ENCODE peak calls at places on chromosomes 2 and 18, in eight cellular contexts. K is fibroblast of pulmonary artery, Q is endodermal cell, U is cardiac fibroblast, T is GM12878, L is IMR-90, V is esophagus squamous epithelium, O is fibroblast of mammary gland. X is an unnamed sample.
A peak's percentile ranks its signal among the peaks of the same experiment; 100 is the strongest.

GRCh38 chr2:38601463-38602135 is 1.1 kb downstream of the HNRNPLL start:
- DNase-seq in Q (no peak), V (no peak), L (peak; percentile 39), O (peak; percentile 36), K (peak; percentile 57), T (no peak), U (peak; percentile 47), X (peak; percentile 57)

GRCh38 chr18:61196745-61197144 is 136.5 kb upstream of the CDH20 start:
- DNase-seq in U (no peak), O (no peak), L (no peak), K (no peak), T (no peak), Q (no peak), V (no peak), X (no peak)

GRCh38 chr18:2707559-2708168 is 52.1 kb downstream of the SMCHD1 start:
- DNase-seq in O (no peak), U (no peak), T (no peak), Q (no peak), V (no peak), K (no peak), L (no peak), X (no peak)

GRCh38 chr2:36415623-36416022 is 60.0 kb downstream of the CRIM1 start:
- DNase-seq in O (no peak), Q (no peak), L (no peak), T (no peak), U (no peak), K (no peak), V (no peak), X (no peak)

GRCh38 chr2:20538308-20539132 is 91.6 kb downstream of the RHOB start:
- DNase-seq in K (no peak), L (no peak), V (no peak), U (no peak), Q (peak; percentile 60), O (no peak), T (no peak), X (no peak)

GRCh38 chr2:204643326-204643725 is 98.1 kb downstream of the PARD3B start:
- DNase-seq in Q (no peak), O (peak; percentile 47), L (peak; percentile 71), U (no peak), K (no peak), T (no peak), V (no peak), X (peak; percentile 7)

GRCh38 chr2:12702661-12703121 is 14.0 kb upstream of the TRIB2 start:
- DNase-seq in V (no peak), L (peak; percentile 90), Q (no peak), O (peak; percentile 90), U (peak; percentile 93), K (peak; percentile 96), T (no peak), X (peak; percentile 88)

GRCh38 chr18:59779979-59780378 is 82.8 kb upstream of the CCBE1 start:
- DNase-seq in T (no peak), K (peak; percentile 82), Q (no peak), U (peak; percentile 78), L (peak; percentile 91), V (no peak), O (peak; percentile 77), X (peak; percentile 86)

GRCh38 chr2:120590841-120591240 is 144.8 kb upstream of the GLI2 start:
- DNase-seq in L (no peak), K (no peak), Q (no peak), T (no peak), U (no peak), V (no peak), O (no peak), X (no peak)

GRCh38 chr2:122117371-122117770 is 361.9 kb downstream of the TSN start:
- DNase-seq in L (no peak), U (no peak), K (no peak), V (no peak), O (no peak), Q (no peak), T (no peak), X (no peak)

GRCh38 chr2:199144546-199144945 is 313.2 kb downstream of the SATB2 start:
- DNase-seq in U (no peak), T (no peak), K (no peak), Q (no peak), V (no peak), O (no peak), L (no peak), X (no peak)

GRCh38 chr2:74429487-74430451 is 8.2 kb downstream of the WDR54 start:
- DNase-seq in K (no peak), U (peak; percentile 42), T (no peak), O (peak; percentile 30), Q (no peak), V (no peak), L (no peak), X (no peak)
- TF ChIP-seq CTCF in K (no peak), U (no peak), T (no peak), O (no peak), Q (no peak), V (no peak), L (no peak), X (no peak)

GRCh38 chr2:232363784-232364615 is 14.6 kb upstream of the ALPP start:
- DNase-seq in O (no peak), U (peak; percentile 25), L (peak; percentile 26), K (no peak), Q (no peak), V (no peak), T (peak; percentile 24), X (peak; percentile 37)
- H3K4me3 ChIP-seq in O (no peak overlapping the region), U (no peak overlapping the region), L (no peak overlapping the region), K (no peak overlapping the region), Q (no peak overlapping the region), V (peak overlapping the region; percentile 16), T (peak overlapping the region; percentile 70), X (peak overlapping the region; percentile 13)

GRCh38 chr2:234669611-234670010 is 172.7 kb upstream of the ARL4C start:
- DNase-seq in U (no peak), O (no peak), L (no peak), T (no peak), K (no peak), Q (peak; percentile 83), V (no peak), X (no peak)
- TF ChIP-seq CTCF in U (peak; percentile 20), O (peak; percentile 23), L (no peak), T (no peak), K (peak; percentile 26), Q (peak; percentile 78), V (peak; percentile 7), X (no peak)

GRCh38 chr2:26845021-26845420 is 2.9 kb upstream of the DPYSL5 start:
- DNase-seq in U (no peak), V (no peak), Q (no peak), T (no peak), L (no peak), O (no peak), K (no peak), X (no peak)

GRCh38 chr2:26847663-26848335 is at the start of gene DPYSL5:
- DNase-seq in U (no peak), Q (peak; percentile 92), L (no peak), T (no peak), K (no peak), V (no peak), O (no peak), X (no peak)

GRCh38 chr2:26846334-26846863 is 1.5 kb upstream of the DPYSL5 start:
- DNase-seq in U (peak; percentile 84), K (peak; percentile 81), O (peak; percentile 71), Q (peak; percentile 90), L (peak; percentile 69), T (no peak), V (no peak), X (peak; percentile 79)

GRCh38 chr2:26848336-26849055 is 564 bp downstream of the DPYSL5 start:
- DNase-seq in O (no peak), K (no peak), V (no peak), L (no peak), U (no peak), T (no peak), Q (peak; percentile 84), X (no peak)

DNA sequence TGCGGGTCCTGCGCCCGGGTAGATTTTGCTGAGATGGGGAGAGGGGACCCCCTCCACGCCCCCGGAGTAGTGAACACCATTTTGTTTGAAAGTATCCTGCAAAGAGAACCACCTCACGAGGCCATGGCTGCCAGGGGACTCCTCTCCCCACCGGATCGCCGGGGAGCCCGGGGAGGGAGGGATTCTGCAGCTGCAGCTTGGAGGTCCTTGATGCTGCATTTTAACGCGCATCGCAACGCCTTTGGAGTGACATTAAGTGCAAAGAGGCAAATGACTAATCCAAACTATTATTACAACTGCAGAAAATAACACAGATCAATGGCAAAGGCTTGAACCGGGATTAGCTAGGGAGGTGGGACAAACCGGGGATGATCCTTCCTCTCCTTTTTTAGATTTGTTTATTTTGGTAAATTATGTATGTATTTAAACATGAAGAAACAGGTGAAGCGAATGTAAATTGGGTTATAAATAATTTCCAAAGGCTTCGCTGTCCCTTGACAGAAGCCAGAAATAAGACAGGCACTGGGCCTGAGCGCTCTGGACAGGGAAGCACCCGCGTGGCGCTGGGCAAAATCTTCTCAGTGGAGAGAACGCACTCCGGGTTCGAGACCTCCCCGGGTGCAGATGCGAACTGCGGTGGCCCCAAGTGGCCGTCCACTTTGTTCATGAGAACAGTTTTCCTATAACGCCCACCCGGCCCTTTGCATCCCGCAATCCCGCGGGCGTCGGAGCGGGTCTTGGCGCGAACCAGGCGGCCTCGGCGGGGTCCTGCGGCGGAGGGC is 860 bp upstream of the DPYSL5 start:
- DNase-seq in K (no peak), O (no peak), Q (no peak), U (no peak), T (no peak), L (no peak), V (no peak), X (no peak)
- H3K4me3 ChIP-seq in K (no peak overlapping the region), O (no peak overlapping the region), Q (peak overlapping the region; percentile 76), U (no peak overlapping the region), T (no peak overlapping the region), L (no peak overlapping the region), V (peak overlapping the region; percentile 44), X (no peak overlapping the region)

DNA sequence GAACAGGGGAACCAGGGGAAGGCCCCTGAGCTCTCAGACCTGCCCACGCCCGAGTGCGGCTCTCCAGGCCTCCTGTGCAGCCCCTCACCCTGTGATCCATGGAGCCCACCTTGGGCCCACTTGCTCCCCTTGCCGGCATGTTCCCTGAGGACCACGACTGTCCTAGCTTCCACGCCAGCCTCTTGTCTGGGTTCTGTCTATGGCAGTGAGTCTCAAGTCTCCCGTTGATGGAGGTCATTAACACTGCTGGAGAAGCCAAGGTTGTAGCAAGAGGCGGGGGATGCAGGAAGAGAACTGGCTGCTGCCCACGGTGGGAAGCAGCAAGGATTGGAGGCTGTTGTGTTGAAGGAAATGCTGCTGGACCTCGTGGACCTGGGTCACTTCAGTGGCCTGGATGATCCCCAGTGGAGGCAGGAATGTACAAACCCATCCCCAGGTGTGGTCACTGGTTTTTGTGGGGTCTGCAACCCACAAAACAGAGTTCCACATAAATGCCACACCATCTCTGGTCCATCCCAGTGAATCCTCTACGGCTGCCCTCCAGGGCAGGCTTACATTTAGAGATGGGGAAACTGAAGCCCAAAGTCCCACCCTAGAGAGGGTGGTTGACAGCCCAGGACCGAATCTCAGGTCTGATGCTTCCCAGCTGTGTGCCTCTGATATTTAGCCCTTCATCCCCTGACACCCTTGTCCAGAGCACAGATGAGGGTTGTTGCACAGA is 150.3 kb downstream of the NDUFA10 start:
- DNase-seq in T (no peak), K (no peak), L (no peak), U (no peak), O (no peak), V (no peak), Q (peak; percentile 20), X (no peak)
- TF ChIP-seq CTCF in T (no peak), K (no peak), L (no peak), U (no peak), O (no peak), V (no peak), Q (no peak), X (no peak)

X was measured in fibroblast of the aortic adventitia.